ENCODE peak calls at places on chromosomes 13 and 19, in eight cellular contexts. S is DND-41; D is activated CD4-positive, alpha-beta T cell treated with anti-CD3 and anti-CD28 coated beads for 48 hours; I is M059J; C is anterior cingulate cortex; F is fibroblast of the aortic adventitia; W is C1 segment of cervical spinal cord; J is aorta. U is an unnamed sample.

GRCh38 chr13:41995946-41996345 is 35.0 kb upstream of the VWA8 start:
- DNase-seq in S (peak), D (peak), I (peak), C (no peak), F (peak), W (no peak), J (no peak), U (no peak)

GRCh38 chr13:51815848-51816247 is 11.9 kb upstream of the DHRS12 start:
- DNase-seq in S (no peak), D (no peak), I (no peak), C (no peak), F (no peak), W (no peak), J (no peak), U (no peak)

GRCh38 chr19:48390188-48391099 is 907 bp downstream of the KDELR1 start:
- DNase-seq in S (peak), D (peak), I (peak), C (peak), F (peak), W (no peak), J (peak), U (peak)

GRCh38 chr13:99471231-99472202 is 29.8 kb upstream of the TM9SF2 start:
- DNase-seq in S (no peak), D (no peak), I (no peak), C (no peak), F (peak), W (no peak), J (no peak), U (no peak)

GRCh38 chr19:15378529-15379082 is 981 bp downstream of the AKAP8 start:
- DNase-seq in S (peak), D (peak), I (peak), C (no peak), F (peak), W (no peak), J (peak), U (no peak)

GRCh38 chr19:6754136-6754535 is 13.1 kb downstream of the SH2D3A start:
- DNase-seq in S (no peak), D (no peak), I (no peak), C (no peak), F (no peak), W (no peak), J (no peak), U (no peak)

GRCh38 chr13:34361528-34361927 is 543.6 kb downstream of the RFC3 start:
- DNase-seq in S (no peak), D (no peak), I (peak), C (no peak), F (peak), W (no peak), J (no peak), U (no peak)

GRCh38 chr13:113545931-113546516 is 38.5 kb upstream of the TFDP1 start:
- DNase-seq in S (no peak), D (no peak), I (no peak), C (no peak), F (no peak), W (no peak), J (no peak), U (no peak)

GRCh38 chr19:53960187-53960586 is 2.5 kb upstream of the CACNG8 start:
- DNase-seq in S (no peak), D (no peak), I (no peak), C (no peak), F (no peak), W (no peak), J (no peak), U (no peak)

GRCh38 chr13:68174905-68175304 is 944.8 kb upstream of the PCDH9 start:
- DNase-seq in S (no peak), D (no peak), I (no peak), C (no peak), F (no peak), W (no peak), J (no peak), U (no peak)

GRCh38 chr19:38484747-38485146 is 51.3 kb downstream of the RYR1 start:
- DNase-seq in S (no peak), D (no peak), I (no peak), C (no peak), F (no peak), W (no peak), J (no peak), U (no peak)

GRCh38 chr19:37942516-37942902 is 35.5 kb downstream of the SIPA1L3 start:
- DNase-seq in S (no peak), D (no peak), I (no peak), C (no peak), F (no peak), W (no peak), J (no peak), U (no peak)

GRCh38 chr19:33177417-33177976 is 16.6 kb upstream of the LRP3 start:
- DNase-seq in S (no peak), D (peak), I (no peak), C (no peak), F (no peak), W (no peak), J (no peak), U (no peak)

GRCh38 chr19:46755077-46755852 is 9.0 kb upstream of the STRN4 start:
- DNase-seq in S (no peak), D (no peak), I (peak), C (no peak), F (peak), W (no peak), J (peak), U (no peak)

GRCh38 chr19:38722947-38723605 is 21.2 kb downstream of the CAPN12 start:
- DNase-seq in S (no peak), D (no peak), I (no peak), C (no peak), F (no peak), W (no peak), J (no peak), U (no peak)